ENCODE peak calls at places on chromosomes 13 and 19, in eight cellular contexts. One of them, this sample, is unnamed.

GRCh38 chr19:12603714-12604113 is 6.9 kb downstream of the ZNF490 start:
- DNase-seq in T-helper 1 cell: no peak
- DNase-seq in left colon: no peak
- DNase-seq in breast epithelium: no peak
- DNase-seq in skeletal muscle cell: no peak
- DNase-seq in stimulated activated CD4-positive, alpha-beta T cell treated with anti-CD3 and anti-CD28 coated beads, Interleukin-4, amount 100 ng/mL, for 48 hours: peak
- DNase-seq in HFFc6: no peak
- DNase-seq in NCI-H69: no peak
- DNase-seq in this sample: no peak

GRCh38 chr13:20521388-20521787 is 4.3 kb downstream of the CRYL1 start:
- DNase-seq in T-helper 1 cell: no peak
- DNase-seq in left colon: no peak
- DNase-seq in breast epithelium: no peak
- DNase-seq in skeletal muscle cell: no peak
- DNase-seq in stimulated activated CD4-positive, alpha-beta T cell treated with anti-CD3 and anti-CD28 coated beads, Interleukin-4, amount 100 ng/mL, for 48 hours: no peak
- DNase-seq in HFFc6: no peak
- DNase-seq in NCI-H69: no peak
- DNase-seq in this sample: no peak

GRCh38 chr13:48006396-48006795 is 5.3 kb upstream of the SUCLA2 start:
- DNase-seq in T-helper 1 cell: no peak
- DNase-seq in left colon: no peak
- DNase-seq in breast epithelium: no peak
- DNase-seq in skeletal muscle cell: no peak
- DNase-seq in stimulated activated CD4-positive, alpha-beta T cell treated with anti-CD3 and anti-CD28 coated beads, Interleukin-4, amount 100 ng/mL, for 48 hours: no peak
- DNase-seq in HFFc6: no peak
- DNase-seq in NCI-H69: no peak
- DNase-seq in this sample: no peak

GRCh38 chr13:87999141-87999765 is 328.1 kb downstream of the SLITRK5 start:
- DNase-seq in T-helper 1 cell: no peak
- DNase-seq in left colon: no peak
- DNase-seq in breast epithelium: no peak
- DNase-seq in skeletal muscle cell: peak
- DNase-seq in stimulated activated CD4-positive, alpha-beta T cell treated with anti-CD3 and anti-CD28 coated beads, Interleukin-4, amount 100 ng/mL, for 48 hours: no peak
- DNase-seq in HFFc6: peak
- DNase-seq in NCI-H69: no peak
- DNase-seq in this sample: peak

GRCh38 chr19:45781282-45782161 is 768 bp downstream of the DMPK start:
- DNase-seq in T-helper 1 cell: no peak
- DNase-seq in left colon: peak
- DNase-seq in breast epithelium: peak
- DNase-seq in skeletal muscle cell: no peak
- DNase-seq in stimulated activated CD4-positive, alpha-beta T cell treated with anti-CD3 and anti-CD28 coated beads, Interleukin-4, amount 100 ng/mL, for 48 hours: no peak
- DNase-seq in HFFc6: no peak
- DNase-seq in NCI-H69: peak
- DNase-seq in this sample: no peak

GRCh38 chr13:21812192-21812626 is 141.3 kb downstream of the FGF9 start:
- DNase-seq in T-helper 1 cell: no peak
- DNase-seq in left colon: no peak
- DNase-seq in breast epithelium: peak
- DNase-seq in skeletal muscle cell: no peak
- DNase-seq in stimulated activated CD4-positive, alpha-beta T cell treated with anti-CD3 and anti-CD28 coated beads, Interleukin-4, amount 100 ng/mL, for 48 hours: no peak
- DNase-seq in HFFc6: no peak
- DNase-seq in NCI-H69: peak
- DNase-seq in this sample: no peak

GRCh38 chr19:42693760-42694350 is 46.4 kb downstream of the PSG3 start:
- DNase-seq in T-helper 1 cell: no peak
- DNase-seq in left colon: no peak
- DNase-seq in breast epithelium: no peak
- DNase-seq in skeletal muscle cell: no peak
- DNase-seq in stimulated activated CD4-positive, alpha-beta T cell treated with anti-CD3 and anti-CD28 coated beads, Interleukin-4, amount 100 ng/mL, for 48 hours: no peak
- DNase-seq in HFFc6: peak
- DNase-seq in NCI-H69: peak
- DNase-seq in this sample: peak

GRCh38 chr19:53530622-53531021 is 7.3 kb upstream of the ZNF331 start:
- DNase-seq in T-helper 1 cell: no peak
- DNase-seq in left colon: no peak
- DNase-seq in breast epithelium: no peak
- DNase-seq in skeletal muscle cell: no peak
- DNase-seq in stimulated activated CD4-positive, alpha-beta T cell treated with anti-CD3 and anti-CD28 coated beads, Interleukin-4, amount 100 ng/mL, for 48 hours: no peak
- DNase-seq in HFFc6: no peak
- DNase-seq in NCI-H69: no peak
- DNase-seq in this sample: no peak

GRCh38 chr13:87147076-87147475 is 524.1 kb upstream of the SLITRK5 start:
- DNase-seq in T-helper 1 cell: no peak
- DNase-seq in left colon: no peak
- DNase-seq in breast epithelium: no peak
- DNase-seq in skeletal muscle cell: no peak
- DNase-seq in stimulated activated CD4-positive, alpha-beta T cell treated with anti-CD3 and anti-CD28 coated beads, Interleukin-4, amount 100 ng/mL, for 48 hours: no peak
- DNase-seq in HFFc6: no peak
- DNase-seq in NCI-H69: no peak
- DNase-seq in this sample: no peak

GRCh38 chr19:17026041-17026658 is 460 bp downstream of the CPAMD8 start:
- DNase-seq in T-helper 1 cell: no peak
- DNase-seq in left colon: peak
- DNase-seq in breast epithelium: no peak
- DNase-seq in skeletal muscle cell: no peak
- DNase-seq in stimulated activated CD4-positive, alpha-beta T cell treated with anti-CD3 and anti-CD28 coated beads, Interleukin-4, amount 100 ng/mL, for 48 hours: no peak
- DNase-seq in HFFc6: no peak
- DNase-seq in NCI-H69: peak
- DNase-seq in this sample: no peak

GRCh38 chr13:29911781-29912478 is 61.5 kb upstream of the UBL3 start:
- DNase-seq in T-helper 1 cell: no peak
- DNase-seq in left colon: no peak
- DNase-seq in breast epithelium: no peak
- DNase-seq in skeletal muscle cell: no peak
- DNase-seq in stimulated activated CD4-positive, alpha-beta T cell treated with anti-CD3 and anti-CD28 coated beads, Interleukin-4, amount 100 ng/mL, for 48 hours: no peak
- DNase-seq in HFFc6: no peak
- DNase-seq in NCI-H69: no peak
- DNase-seq in this sample: no peak

GRCh38 chr13:20664304-20664703 is 39.2 kb upstream of the IL17D start:
- DNase-seq in T-helper 1 cell: no peak
- DNase-seq in left colon: no peak
- DNase-seq in breast epithelium: no peak
- DNase-seq in skeletal muscle cell: no peak
- DNase-seq in stimulated activated CD4-positive, alpha-beta T cell treated with anti-CD3 and anti-CD28 coated beads, Interleukin-4, amount 100 ng/mL, for 48 hours: no peak
- DNase-seq in HFFc6: no peak
- DNase-seq in NCI-H69: no peak
- DNase-seq in this sample: no peak

GRCh38 chr19:10021446-10021845 is 8.2 kb downstream of the RDH8 start:
- DNase-seq in T-helper 1 cell: no peak
- DNase-seq in left colon: no peak
- DNase-seq in breast epithelium: no peak
- DNase-seq in skeletal muscle cell: no peak
- DNase-seq in stimulated activated CD4-positive, alpha-beta T cell treated with anti-CD3 and anti-CD28 coated beads, Interleukin-4, amount 100 ng/mL, for 48 hours: no peak
- DNase-seq in HFFc6: no peak
- DNase-seq in NCI-H69: no peak
- DNase-seq in this sample: no peak

GRCh38 chr19:53868091-53868891 is 608 bp downstream of the MYADM start:
- DNase-seq in T-helper 1 cell: peak
- DNase-seq in left colon: peak
- DNase-seq in breast epithelium: peak
- DNase-seq in skeletal muscle cell: no peak
- DNase-seq in stimulated activated CD4-positive, alpha-beta T cell treated with anti-CD3 and anti-CD28 coated beads, Interleukin-4, amount 100 ng/mL, for 48 hours: peak
- DNase-seq in HFFc6: peak
- DNase-seq in NCI-H69: peak
- DNase-seq in this sample: peak

GRCh38 chr19:6587998-6588507 is 2.9 kb downstream of the CD70 start:
- DNase-seq in T-helper 1 cell: no peak
- DNase-seq in left colon: no peak
- DNase-seq in breast epithelium: no peak
- DNase-seq in skeletal muscle cell: no peak
- DNase-seq in stimulated activated CD4-positive, alpha-beta T cell treated with anti-CD3 and anti-CD28 coated beads, Interleukin-4, amount 100 ng/mL, for 48 hours: no peak
- DNase-seq in HFFc6: no peak
- DNase-seq in NCI-H69: no peak
- DNase-seq in this sample: no peak

GRCh38 chr19:51368366-51369282 is at the start of gene CLDND2:
- DNase-seq in T-helper 1 cell: no peak
- DNase-seq in left colon: no peak
- DNase-seq in breast epithelium: no peak
- DNase-seq in skeletal muscle cell: no peak
- DNase-seq in stimulated activated CD4-positive, alpha-beta T cell treated with anti-CD3 and anti-CD28 coated beads, Interleukin-4, amount 100 ng/mL, for 48 hours: no peak
- DNase-seq in HFFc6: no peak
- DNase-seq in NCI-H69: no peak
- DNase-seq in this sample: no peak